ENCODE peak calls at places on chromosomes 3 and 15, in seven cellular contexts. One of them, this sample, is unnamed.

GRCh38 chr15:44081223-44082013 is 113.7 kb downstream of the FRMD5 start:
- DNase-seq in GM04504: no peak
- DNase-seq in cardiac muscle cell: no peak
- DNase-seq in stimulated activated CD4-positive, alpha-beta T cell treated with anti-CD3 and anti-CD28 coated beads, Interleukin-4, amount 100 ng/mL, for 48 hours: no peak
- DNase-seq in T-helper 9 cell: no peak
- DNase-seq in retina: no peak
- DNase-seq in RWPE2: no peak
- DNase-seq in this sample: no peak

GRCh38 chr3:125116311-125117069 is 60.7 kb upstream of the HEG1 start:
- DNase-seq in cardiac muscle cell: peak; percentile 26
- DNase-seq in GM04504: peak; percentile 84
- DNase-seq in retina: no peak
- DNase-seq in RWPE2: no peak
- DNase-seq in stimulated activated CD4-positive, alpha-beta T cell treated with anti-CD3 and anti-CD28 coated beads, Interleukin-4, amount 100 ng/mL, for 48 hours: no peak
- DNase-seq in T-helper 9 cell: no peak
- DNase-seq in this sample: no peak

GRCh38 chr15:101026686-101027272 is 107.6 kb downstream of the LRRK1 start:
- DNase-seq in GM04504: no peak
- DNase-seq in RWPE2: peak; percentile 51
- DNase-seq in stimulated activated CD4-positive, alpha-beta T cell treated with anti-CD3 and anti-CD28 coated beads, Interleukin-4, amount 100 ng/mL, for 48 hours: no peak
- DNase-seq in retina: no peak
- DNase-seq in T-helper 9 cell: no peak
- DNase-seq in cardiac muscle cell: no peak
- DNase-seq in this sample: no peak

GRCh38 chr15:67146214-67146613 is 80.8 kb downstream of the SMAD3 start:
- DNase-seq in stimulated activated CD4-positive, alpha-beta T cell treated with anti-CD3 and anti-CD28 coated beads, Interleukin-4, amount 100 ng/mL, for 48 hours: no peak
- DNase-seq in cardiac muscle cell: no peak
- DNase-seq in GM04504: no peak
- DNase-seq in retina: peak; percentile 44
- DNase-seq in RWPE2: no peak
- DNase-seq in T-helper 9 cell: no peak
- DNase-seq in this sample: no peak

GRCh38 chr3:9732080-9732752 is 681 bp downstream of the BRPF1 start:
- DNase-seq in GM04504: no peak
- DNase-seq in cardiac muscle cell: peak; percentile 36
- DNase-seq in T-helper 9 cell: peak; percentile 28
- DNase-seq in RWPE2: no peak
- DNase-seq in stimulated activated CD4-positive, alpha-beta T cell treated with anti-CD3 and anti-CD28 coated beads, Interleukin-4, amount 100 ng/mL, for 48 hours: peak; percentile 22
- DNase-seq in retina: no peak
- DNase-seq in this sample: peak; percentile 34

GRCh38 chr15:62389887-62390792 is 225.1 kb upstream of the C2CD4B start:
- DNase-seq in stimulated activated CD4-positive, alpha-beta T cell treated with anti-CD3 and anti-CD28 coated beads, Interleukin-4, amount 100 ng/mL, for 48 hours: peak; percentile 46
- DNase-seq in cardiac muscle cell: peak; percentile 91
- DNase-seq in RWPE2: peak; percentile 75
- DNase-seq in retina: peak; percentile 91
- DNase-seq in GM04504: no peak
- DNase-seq in T-helper 9 cell: peak; percentile 17
- DNase-seq in this sample: peak; percentile 46

GRCh38 chr15:57635300-57635944 is 43.7 kb downstream of the MYZAP start:
- DNase-seq in T-helper 9 cell: no peak
- DNase-seq in stimulated activated CD4-positive, alpha-beta T cell treated with anti-CD3 and anti-CD28 coated beads, Interleukin-4, amount 100 ng/mL, for 48 hours: no peak
- DNase-seq in cardiac muscle cell: no peak
- DNase-seq in RWPE2: no peak
- DNase-seq in GM04504: no peak
- DNase-seq in retina: no peak
- DNase-seq in this sample: no peak

GRCh38 chr3:27960133-27960532 is 238.0 kb upstream of the EOMES start:
- DNase-seq in cardiac muscle cell: no peak
- DNase-seq in RWPE2: no peak
- DNase-seq in stimulated activated CD4-positive, alpha-beta T cell treated with anti-CD3 and anti-CD28 coated beads, Interleukin-4, amount 100 ng/mL, for 48 hours: no peak
- DNase-seq in retina: no peak
- DNase-seq in T-helper 9 cell: no peak
- DNase-seq in GM04504: peak; percentile 69
- DNase-seq in this sample: no peak

GRCh38 chr3:134366221-134366927 is 7.9 kb downstream of the AMOTL2 start:
- DNase-seq in T-helper 9 cell: no peak
- DNase-seq in cardiac muscle cell: no peak
- DNase-seq in RWPE2: no peak
- DNase-seq in GM04504: no peak
- DNase-seq in stimulated activated CD4-positive, alpha-beta T cell treated with anti-CD3 and anti-CD28 coated beads, Interleukin-4, amount 100 ng/mL, for 48 hours: no peak
- DNase-seq in retina: no peak
- DNase-seq in this sample: no peak

GRCh38 chr15:48693474-48693873 is 48.0 kb upstream of the FBN1 start:
- DNase-seq in cardiac muscle cell: no peak
- DNase-seq in RWPE2: no peak
- DNase-seq in GM04504: no peak
- DNase-seq in stimulated activated CD4-positive, alpha-beta T cell treated with anti-CD3 and anti-CD28 coated beads, Interleukin-4, amount 100 ng/mL, for 48 hours: no peak
- DNase-seq in retina: no peak
- DNase-seq in T-helper 9 cell: no peak
- DNase-seq in this sample: no peak

GRCh38 chr15:42138968-42139386 is 17.5 kb downstream of the PLA2G4F start:
- DNase-seq in retina: no peak
- DNase-seq in cardiac muscle cell: no peak
- DNase-seq in T-helper 9 cell: no peak
- DNase-seq in RWPE2: peak; percentile 42
- DNase-seq in GM04504: no peak
- DNase-seq in stimulated activated CD4-positive, alpha-beta T cell treated with anti-CD3 and anti-CD28 coated beads, Interleukin-4, amount 100 ng/mL, for 48 hours: no peak
- DNase-seq in this sample: no peak

GRCh38 chr15:82105458-82106205 is 59.8 kb upstream of the MEX3B start:
- DNase-seq in GM04504: no peak
- DNase-seq in retina: no peak
- DNase-seq in cardiac muscle cell: no peak
- DNase-seq in T-helper 9 cell: no peak
- DNase-seq in stimulated activated CD4-positive, alpha-beta T cell treated with anti-CD3 and anti-CD28 coated beads, Interleukin-4, amount 100 ng/mL, for 48 hours: no peak
- DNase-seq in RWPE2: no peak
- DNase-seq in this sample: no peak

GRCh38 chr3:195895900-195896360 is 12.4 kb downstream of the TNK2 start:
- DNase-seq in T-helper 9 cell: peak; percentile 53
- DNase-seq in stimulated activated CD4-positive, alpha-beta T cell treated with anti-CD3 and anti-CD28 coated beads, Interleukin-4, amount 100 ng/mL, for 48 hours: peak; percentile 55
- DNase-seq in cardiac muscle cell: peak; percentile 51
- DNase-seq in retina: peak; percentile 69
- DNase-seq in RWPE2: peak; percentile 66
- DNase-seq in GM04504: no peak
- DNase-seq in this sample: peak; percentile 81

GRCh38 chr15:75596703-75597345 is 17.7 kb upstream of the PTPN9 start:
- DNase-seq in RWPE2: peak; percentile 6
- DNase-seq in retina: no peak
- DNase-seq in T-helper 9 cell: no peak
- DNase-seq in GM04504: no peak
- DNase-seq in cardiac muscle cell: no peak
- DNase-seq in stimulated activated CD4-positive, alpha-beta T cell treated with anti-CD3 and anti-CD28 coated beads, Interleukin-4, amount 100 ng/mL, for 48 hours: no peak
- DNase-seq in this sample: no peak

GRCh38 chr3:123636431-123636841 is 51.6 kb upstream of the HACD2 start:
- DNase-seq in stimulated activated CD4-positive, alpha-beta T cell treated with anti-CD3 and anti-CD28 coated beads, Interleukin-4, amount 100 ng/mL, for 48 hours: no peak
- DNase-seq in GM04504: no peak
- DNase-seq in RWPE2: no peak
- DNase-seq in retina: peak; percentile 53
- DNase-seq in cardiac muscle cell: peak; percentile 90
- DNase-seq in T-helper 9 cell: no peak
- DNase-seq in this sample: no peak

GRCh38 chr15:38036790-38037338 is 102.4 kb downstream of the TMCO5A start:
- DNase-seq in retina: no peak
- DNase-seq in cardiac muscle cell: no peak
- DNase-seq in stimulated activated CD4-positive, alpha-beta T cell treated with anti-CD3 and anti-CD28 coated beads, Interleukin-4, amount 100 ng/mL, for 48 hours: no peak
- DNase-seq in T-helper 9 cell: no peak
- DNase-seq in GM04504: no peak
- DNase-seq in RWPE2: no peak
- DNase-seq in this sample: no peak

GRCh38 chr3:90062018-90062417 is 954.6 kb downstream of the EPHA3 start:
- DNase-seq in retina: no peak
- DNase-seq in stimulated activated CD4-positive, alpha-beta T cell treated with anti-CD3 and anti-CD28 coated beads, Interleukin-4, amount 100 ng/mL, for 48 hours: no peak
- DNase-seq in RWPE2: no peak
- DNase-seq in cardiac muscle cell: no peak
- DNase-seq in GM04504: no peak
- DNase-seq in T-helper 9 cell: no peak
- DNase-seq in this sample: no peak

GRCh38 chr15:29792426-29793159 is 29.7 kb downstream of the TJP1 start:
- DNase-seq in cardiac muscle cell: no peak
- DNase-seq in T-helper 9 cell: no peak
- DNase-seq in retina: no peak
- DNase-seq in stimulated activated CD4-positive, alpha-beta T cell treated with anti-CD3 and anti-CD28 coated beads, Interleukin-4, amount 100 ng/mL, for 48 hours: no peak
- DNase-seq in RWPE2: no peak
- DNase-seq in GM04504: no peak
- DNase-seq in this sample: no peak

GRCh38 chr15:60115579-60116415 is 111.7 kb downstream of the FOXB1 start:
- DNase-seq in GM04504: no peak
- DNase-seq in stimulated activated CD4-positive, alpha-beta T cell treated with anti-CD3 and anti-CD28 coated beads, Interleukin-4, amount 100 ng/mL, for 48 hours: no peak
- DNase-seq in cardiac muscle cell: no peak
- DNase-seq in RWPE2: no peak
- DNase-seq in retina: no peak
- DNase-seq in T-helper 9 cell: no peak
- DNase-seq in this sample: no peak

GRCh38 chr3:70871909-70872656 is 559.6 kb upstream of the MDFIC2 start:
- DNase-seq in cardiac muscle cell: no peak
- DNase-seq in retina: no peak
- DNase-seq in T-helper 9 cell: no peak
- DNase-seq in stimulated activated CD4-positive, alpha-beta T cell treated with anti-CD3 and anti-CD28 coated beads, Interleukin-4, amount 100 ng/mL, for 48 hours: no peak
- DNase-seq in GM04504: peak; percentile 83
- DNase-seq in RWPE2: no peak
- DNase-seq in this sample: no peak

GRCh38 chr15:94600496-94600895 is 369.1 kb downstream of the MCTP2 start:
- DNase-seq in cardiac muscle cell: peak; percentile 54
- DNase-seq in retina: no peak
- DNase-seq in T-helper 9 cell: no peak
- DNase-seq in GM04504: no peak
- DNase-seq in RWPE2: no peak
- DNase-seq in stimulated activated CD4-positive, alpha-beta T cell treated with anti-CD3 and anti-CD28 coated beads, Interleukin-4, amount 100 ng/mL, for 48 hours: no peak
- DNase-seq in this sample: no peak

GRCh38 chr3:40022267-40022827 is 212.9 kb downstream of the MYRIP start:
- DNase-seq in retina: no peak
- DNase-seq in RWPE2: no peak
- DNase-seq in stimulated activated CD4-positive, alpha-beta T cell treated with anti-CD3 and anti-CD28 coated beads, Interleukin-4, amount 100 ng/mL, for 48 hours: no peak
- DNase-seq in cardiac muscle cell: no peak
- DNase-seq in GM04504: no peak
- DNase-seq in T-helper 9 cell: no peak
- DNase-seq in this sample: no peak

GRCh38 chr15:72176155-72176554 is 21.4 kb downstream of the GRAMD2A start:
- DNase-seq in T-helper 9 cell: no peak
- DNase-seq in GM04504: no peak
- DNase-seq in cardiac muscle cell: no peak
- DNase-seq in retina: no peak
- DNase-seq in stimulated activated CD4-positive, alpha-beta T cell treated with anti-CD3 and anti-CD28 coated beads, Interleukin-4, amount 100 ng/mL, for 48 hours: no peak
- DNase-seq in RWPE2: peak; percentile 66
- DNase-seq in this sample: no peak

GRCh38 chr3:85737846-85738245 is 779.1 kb downstream of the CADM2 start:
- DNase-seq in retina: no peak
- DNase-seq in GM04504: no peak
- DNase-seq in T-helper 9 cell: no peak
- DNase-seq in RWPE2: no peak
- DNase-seq in stimulated activated CD4-positive, alpha-beta T cell treated with anti-CD3 and anti-CD28 coated beads, Interleukin-4, amount 100 ng/mL, for 48 hours: no peak
- DNase-seq in cardiac muscle cell: no peak
- DNase-seq in this sample: no peak

GRCh38 chr3:171796625-171797264 is 13.5 kb downstream of the PLD1 start:
- DNase-seq in retina: no peak
- DNase-seq in stimulated activated CD4-positive, alpha-beta T cell treated with anti-CD3 and anti-CD28 coated beads, Interleukin-4, amount 100 ng/mL, for 48 hours: no peak
- DNase-seq in T-helper 9 cell: no peak
- DNase-seq in GM04504: no peak
- DNase-seq in cardiac muscle cell: no peak
- DNase-seq in RWPE2: no peak
- DNase-seq in this sample: no peak

GRCh38 chr15:70530906-70531305 is 232.5 kb downstream of the UACA start:
- DNase-seq in GM04504: no peak
- DNase-seq in retina: no peak
- DNase-seq in T-helper 9 cell: no peak
- DNase-seq in RWPE2: no peak
- DNase-seq in stimulated activated CD4-positive, alpha-beta T cell treated with anti-CD3 and anti-CD28 coated beads, Interleukin-4, amount 100 ng/mL, for 48 hours: no peak
- DNase-seq in cardiac muscle cell: no peak
- DNase-seq in this sample: no peak

GRCh38 chr15:98532063-98532462 is 116.3 kb upstream of the IGF1R start:
- DNase-seq in retina: no peak
- DNase-seq in GM04504: no peak
- DNase-seq in RWPE2: no peak
- DNase-seq in stimulated activated CD4-positive, alpha-beta T cell treated with anti-CD3 and anti-CD28 coated beads, Interleukin-4, amount 100 ng/mL, for 48 hours: no peak
- DNase-seq in T-helper 9 cell: no peak
- DNase-seq in cardiac muscle cell: no peak
- DNase-seq in this sample: no peak

GRCh38 chr3:49498239-49498638 is 28.2 kb downstream of the DAG1 start:
- DNase-seq in stimulated activated CD4-positive, alpha-beta T cell treated with anti-CD3 and anti-CD28 coated beads, Interleukin-4, amount 100 ng/mL, for 48 hours: no peak
- DNase-seq in cardiac muscle cell: no peak
- DNase-seq in retina: no peak
- DNase-seq in GM04504: no peak
- DNase-seq in RWPE2: no peak
- DNase-seq in T-helper 9 cell: no peak
- DNase-seq in this sample: no peak

GRCh38 chr3:7484636-7485035 is 623.7 kb downstream of the GRM7 start:
- DNase-seq in retina: no peak
- DNase-seq in GM04504: no peak
- DNase-seq in RWPE2: no peak
- DNase-seq in T-helper 9 cell: no peak
- DNase-seq in cardiac muscle cell: no peak
- DNase-seq in stimulated activated CD4-positive, alpha-beta T cell treated with anti-CD3 and anti-CD28 coated beads, Interleukin-4, amount 100 ng/mL, for 48 hours: no peak
- DNase-seq in this sample: no peak

GRCh38 chr15:81174759-81175327 is 21.8 kb upstream of the IL16 start:
- DNase-seq in RWPE2: no peak
- DNase-seq in T-helper 9 cell: no peak
- DNase-seq in cardiac muscle cell: peak; percentile 13
- DNase-seq in GM04504: no peak
- DNase-seq in retina: no peak
- DNase-seq in stimulated activated CD4-positive, alpha-beta T cell treated with anti-CD3 and anti-CD28 coated beads, Interleukin-4, amount 100 ng/mL, for 48 hours: no peak
- DNase-seq in this sample: no peak

GRCh38 chr3:42590989-42591756 is 513 bp downstream of the SS18L2 start:
- DNase-seq in T-helper 9 cell: no peak
- DNase-seq in retina: peak; percentile 65
- DNase-seq in cardiac muscle cell: peak; percentile 8
- DNase-seq in stimulated activated CD4-positive, alpha-beta T cell treated with anti-CD3 and anti-CD28 coated beads, Interleukin-4, amount 100 ng/mL, for 48 hours: no peak
- DNase-seq in RWPE2: no peak
- DNase-seq in GM04504: no peak
- DNase-seq in this sample: no peak

GRCh38 chr3:32820430-32820829 is 2.6 kb downstream of the TRIM71 start:
- DNase-seq in GM04504: no peak
- DNase-seq in T-helper 9 cell: no peak
- DNase-seq in cardiac muscle cell: no peak
- DNase-seq in RWPE2: no peak
- DNase-seq in stimulated activated CD4-positive, alpha-beta T cell treated with anti-CD3 and anti-CD28 coated beads, Interleukin-4, amount 100 ng/mL, for 48 hours: no peak
- DNase-seq in retina: peak; percentile 13
- DNase-seq in this sample: no peak

GRCh38 chr3:69290006-69290405 is 95.9 kb downstream of the FRMD4B start:
- DNase-seq in GM04504: no peak
- DNase-seq in stimulated activated CD4-positive, alpha-beta T cell treated with anti-CD3 and anti-CD28 coated beads, Interleukin-4, amount 100 ng/mL, for 48 hours: no peak
- DNase-seq in cardiac muscle cell: peak; percentile 63
- DNase-seq in retina: no peak
- DNase-seq in T-helper 9 cell: no peak
- DNase-seq in RWPE2: no peak
- DNase-seq in this sample: no peak

GRCh38 chr3:121654493-121655385 is 6.0 kb downstream of the HCLS1 start:
- DNase-seq in stimulated activated CD4-positive, alpha-beta T cell treated with anti-CD3 and anti-CD28 coated beads, Interleukin-4, amount 100 ng/mL, for 48 hours: no peak
- DNase-seq in retina: no peak
- DNase-seq in cardiac muscle cell: no peak
- DNase-seq in GM04504: no peak
- DNase-seq in T-helper 9 cell: no peak
- DNase-seq in RWPE2: no peak
- DNase-seq in this sample: peak; percentile 7